ENCODE peak calls at places on chromosomes 16 and 17, in five cellular contexts. U is H1, C is GM12878, R is K562, F is HepG2. J is an unnamed sample.

GRCh38 chr16:30786115-30786935 is 680 bp downstream of the ZNF629 start:
- DNase-seq in F (peak; percentile 60), R (peak; percentile 87), U (peak; percentile 62), C (no peak), J (peak; percentile 72)

GRCh38 chr17:45946841-45947256 is 52.2 kb upstream of the STH start:
- DNase-seq in F (no peak), R (no peak), C (no peak), U (no peak), J (no peak)

GRCh38 chr16:24969071-24969470 is 46.1 kb downstream of the ARHGAP17 start:
- DNase-seq in F (no peak), U (no peak), C (no peak), R (no peak), J (no peak)

GRCh38 chr16:82660078-82660645 is 33.4 kb downstream of the CDH13 start:
- DNase-seq in U (no peak), R (no peak), F (no peak), C (no peak), J (peak; percentile 26)

GRCh38 chr16:66988197-66988788 is at the start of gene CES4A:
- DNase-seq in F (peak; percentile 49), R (no peak), C (no peak), U (no peak), J (no peak)

GRCh38 chr17:72267601-72268000 is 146.8 kb downstream of the SOX9 start:
- DNase-seq in C (no peak), R (no peak), F (no peak), U (no peak), J (no peak)

GRCh38 chr17:78923660-78924453 is 1.3 kb downstream of the TIMP2 start:
- DNase-seq in F (no peak), R (peak; percentile 57), U (peak; percentile 86), C (no peak), J (peak; percentile 76)

GRCh38 chr16:65384441-65384840 is 262.6 kb upstream of the CDH11 start:
- DNase-seq in C (no peak), F (no peak), U (no peak), R (no peak), J (no peak)

GRCh38 chr17:19262650-19263620 is 25.8 kb downstream of the EPN2 start:
- DNase-seq in C (no peak), F (no peak), U (no peak), R (no peak), J (no peak)

GRCh38 chr16:22193134-22193411 is 13.0 kb upstream of the EEF2K start:
- DNase-seq in F (no peak), R (no peak), C (no peak), U (no peak), J (no peak)

GRCh38 chr17:4901108-4901647 is 1.7 kb downstream of the CHRNE start:
- DNase-seq in U (no peak), R (no peak), F (no peak), C (no peak), J (no peak)

GRCh38 chr17:4902540-4902939 is 358 bp downstream of the CHRNE start:
- DNase-seq in U (no peak), R (no peak), C (no peak), F (no peak), J (no peak)

GRCh38 chr17:4903051-4903818 is at the start of gene CHRNE:
- DNase-seq in F (peak; percentile 80), U (peak; percentile 91), R (peak; percentile 62), C (peak; percentile 37), J (peak; percentile 96)

GRCh38 chr17:4900231-4901107 is 1.1 kb downstream of the C17orf107 start:
- DNase-seq in U (peak; percentile 91), R (no peak), C (no peak), F (no peak), J (peak; percentile 92)

DNA sequence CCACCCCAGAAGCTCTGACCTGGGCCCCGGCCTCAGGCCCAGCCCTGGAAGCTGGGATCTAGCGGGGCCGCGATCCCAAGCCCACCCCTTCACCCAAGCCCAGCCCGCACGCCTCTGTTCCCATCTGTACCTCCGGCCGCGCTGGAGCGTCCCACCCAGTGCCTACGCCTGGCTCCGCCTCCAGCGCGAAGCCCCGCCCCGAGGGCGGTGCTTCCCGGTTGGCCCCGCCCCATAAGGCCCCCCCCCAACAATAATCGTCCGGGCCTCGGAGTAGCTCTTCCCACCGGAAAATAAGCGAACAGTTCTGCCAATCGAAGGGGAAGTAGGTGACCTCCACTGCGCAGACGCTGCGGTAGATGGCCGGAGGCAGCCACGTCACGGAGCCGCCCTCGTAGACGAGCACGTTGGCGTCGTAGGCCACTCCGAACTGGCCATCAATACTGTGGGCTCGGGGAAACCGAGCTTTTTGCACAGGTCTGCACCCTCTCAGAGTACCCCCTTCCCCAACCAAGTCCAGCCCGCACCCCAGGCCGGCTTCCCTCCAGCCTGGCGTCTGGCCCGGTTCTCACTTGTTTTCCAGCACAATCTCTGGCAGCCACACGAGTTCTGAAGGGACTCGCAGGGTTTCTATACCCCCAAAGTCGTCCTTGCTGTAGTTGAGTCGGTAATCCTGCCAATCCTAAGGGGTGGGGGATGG is 1.1 kb downstream of the CHRNE start:
- DNase-seq in F (no peak), U (no peak), C (no peak), R (peak; percentile 50), J (no peak)
- TF ChIP-seq POLR2AphosphoS5 in F (no peak), U (no peak), C (no peak), R (no peak), J (no peak)

GRCh38 chr17:50147841-50148225 is 2.6 kb downstream of the PPP1R9B start:
- DNase-seq in R (no peak), C (no peak), F (peak; percentile 90), U (peak; percentile 50), J (no peak)

GRCh38 chr17:50146927-50147640 is 3.4 kb downstream of the PPP1R9B start:
- DNase-seq in R (no peak), C (no peak), F (no peak), U (no peak), J (no peak)

GRCh38 chr17:50149425-50150353 is 788 bp downstream of the PPP1R9B start:
- DNase-seq in U (no peak), F (no peak), R (peak; percentile 45), C (no peak), J (peak; percentile 78)

GRCh38 chr17:50149099-50149424 is 1.4 kb downstream of the PPP1R9B start:
- DNase-seq in U (no peak), F (no peak), R (no peak), C (no peak), J (no peak)

DNA sequence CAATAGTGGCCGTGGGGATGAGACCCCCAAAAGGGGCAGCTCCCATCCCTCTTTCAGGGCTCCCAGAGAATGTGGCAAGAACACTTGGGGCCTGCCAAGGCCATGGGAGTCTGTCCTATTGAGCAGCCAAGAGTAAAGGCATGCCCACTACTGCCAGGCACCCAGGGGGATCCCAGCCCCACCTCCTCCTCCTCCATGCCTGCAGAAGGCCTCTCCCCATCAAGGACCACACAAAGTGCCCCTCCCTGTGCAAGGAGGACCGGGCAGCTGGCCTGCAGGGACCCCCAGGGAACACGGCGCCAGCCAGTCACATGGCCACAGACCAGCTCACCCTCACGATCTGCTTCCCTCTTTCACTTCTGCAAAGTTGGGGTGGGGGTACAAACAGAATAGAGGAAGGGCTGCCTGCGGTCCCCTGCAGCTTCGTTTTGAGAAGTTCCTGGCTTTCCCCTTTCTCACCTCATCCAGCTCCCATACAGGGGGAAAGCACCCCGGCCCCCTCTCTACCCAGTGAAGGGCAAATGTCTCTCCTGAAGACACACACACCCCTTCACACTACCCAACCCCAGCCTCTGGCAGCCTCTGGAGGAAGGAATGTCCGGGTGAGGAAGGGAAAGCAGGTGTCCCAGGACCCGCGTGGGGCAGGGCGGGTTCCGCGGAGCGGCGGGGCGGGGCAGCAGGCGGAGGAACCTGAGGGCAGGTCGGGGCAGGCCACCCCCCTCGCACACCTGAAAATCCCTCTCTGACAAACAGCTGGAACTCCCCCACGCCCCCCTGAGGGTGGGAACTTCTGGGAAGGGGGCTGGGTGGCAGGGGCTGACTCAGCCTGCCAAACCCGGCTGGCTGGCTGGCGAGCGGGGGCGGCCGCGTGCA is 2.0 kb downstream of the PPP1R9B start:
- DNase-seq in C (peak; percentile 81), F (peak; percentile 51), R (peak; percentile 82), U (no peak), J (peak; percentile 40)
- TF ChIP-seq CREB1 in C (no peak), F (no peak), R (no peak), U (no peak), J (no peak)

GRCh38 chr16:50058091-50058771 is 7.5 kb upstream of the HEATR3 start:
- DNase-seq in C (no peak), R (no peak), F (no peak), U (no peak), J (no peak)
- TF ChIP-seq POLR2AphosphoS5 in C (no peak), R (no peak), F (no peak), U (no peak), J (no peak)

GRCh38 chr17:21163101-21163500 is 36.3 kb downstream of the DHRS7B start:
- DNase-seq in C (no peak), F (no peak), U (no peak), R (no peak), J (no peak)

GRCh38 chr17:21161498-21162393 is 35.0 kb downstream of the DHRS7B start:
- DNase-seq in R (no peak), U (no peak), C (no peak), F (peak; percentile 42), J (no peak)

GRCh38 chr17:21160401-21160800 is 33.6 kb downstream of the DHRS7B start:
- DNase-seq in R (no peak), C (no peak), U (no peak), F (no peak), J (no peak)

GRCh38 chr17:21164226-21165019 is 37.7 kb downstream of the DHRS7B start:
- DNase-seq in U (no peak), R (no peak), F (no peak), C (no peak), J (no peak)

DNA sequence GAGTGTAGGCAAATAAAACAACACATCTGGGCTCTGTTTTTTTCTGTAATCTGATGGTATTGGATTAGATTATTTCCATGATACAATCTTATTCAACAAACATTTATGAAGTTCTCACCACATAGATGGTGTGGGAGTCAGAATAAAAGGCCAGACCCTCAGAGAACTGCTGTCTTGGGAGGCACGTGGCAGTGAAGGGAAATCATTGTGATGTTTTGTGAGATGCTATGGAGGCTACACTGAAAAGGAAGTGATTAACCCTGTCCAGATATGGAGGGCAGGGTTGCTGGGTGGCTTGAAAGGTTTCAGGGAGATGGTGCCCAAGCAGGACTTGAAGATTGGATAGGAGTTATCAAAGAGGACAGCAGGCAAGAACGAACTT is 35.6 kb downstream of the DHRS7B start:
- DNase-seq in C (no peak), U (no peak), R (no peak), F (no peak), J (no peak)
- TF ChIP-seq CREB1 in C (no peak), U (no peak), R (no peak), F (no peak), J (no peak)

GRCh38 chr17:31527606-31528005 is 136.1 kb downstream of the RAB11FIP4 start:
- DNase-seq in C (no peak), U (no peak), F (no peak), R (no peak), J (no peak)
- TF ChIP-seq POLR2AphosphoS5 in C (no peak), U (no peak), F (no peak), R (no peak), J (no peak)

GRCh38 chr17:52233176-52233575 is 74.7 kb upstream of the CA10 start:
- DNase-seq in R (no peak), C (no peak), U (no peak), F (no peak), J (no peak)

GRCh38 chr17:52233632-52234031 is 75.1 kb upstream of the CA10 start:
- DNase-seq in C (no peak), F (no peak), U (no peak), R (no peak), J (no peak)

GRCh38 chr17:52227926-52228325 is 69.4 kb upstream of the CA10 start:
- DNase-seq in F (no peak), U (no peak), R (no peak), C (no peak), J (no peak)
- TF ChIP-seq CREB1 in F (no peak), U (no peak), R (no peak), C (no peak), J (no peak)

GRCh38 chr16:1153480-1154160 is 714 bp downstream of the CACNA1H start:
- DNase-seq in R (peak; percentile 56), U (no peak), F (no peak), C (no peak), J (no peak)
- TF ChIP-seq POLR2AphosphoS5 in R (no peak), U (no peak), F (no peak), C (no peak), J (no peak)

J was measured in GM23338.